ENCODE peak calls at places on chromosomes 3 and 15, in four cellular contexts. One of them, this sample, is unnamed.

GRCh38 chr3:24370352-24370751 is 124.3 kb downstream of the THRB start:
- DNase-seq in GM13976: no peak
- DNase-seq in body of pancreas: no peak
- DNase-seq in uterus: no peak
- DNase-seq in this sample: no peak

GRCh38 chr3:171813897-171814460 is 3.7 kb upstream of the PLD1 start:
- DNase-seq in GM13976: peak
- DNase-seq in body of pancreas: no peak
- DNase-seq in uterus: no peak
- DNase-seq in this sample: peak

GRCh38 chr3:144585953-144586352 is 614.3 kb downstream of the DIPK2A start:
- DNase-seq in uterus: no peak
- DNase-seq in body of pancreas: no peak
- DNase-seq in GM13976: no peak
- DNase-seq in this sample: no peak

GRCh38 chr15:74438696-74439316 is 5.0 kb upstream of the SEMA7A start:
- DNase-seq in GM13976: peak
- DNase-seq in uterus: peak
- DNase-seq in body of pancreas: peak
- DNase-seq in this sample: peak

GRCh38 chr15:101499863-101500713 is 10.6 kb upstream of the PCSK6 start:
- DNase-seq in GM13976: peak
- DNase-seq in body of pancreas: peak
- DNase-seq in uterus: no peak
- DNase-seq in this sample: peak

GRCh38 chr15:50487287-50487686 is 59.2 kb downstream of the USP50 start:
- DNase-seq in GM13976: peak
- DNase-seq in body of pancreas: no peak
- DNase-seq in uterus: no peak
- DNase-seq in this sample: no peak

GRCh38 chr3:129344540-129345220 is 66.0 kb downstream of the HMCES start:
- DNase-seq in body of pancreas: no peak
- DNase-seq in uterus: no peak
- DNase-seq in GM13976: no peak
- DNase-seq in this sample: no peak

GRCh38 chr3:184075901-184076300 is 21.0 kb upstream of the HTR3E start:
- DNase-seq in body of pancreas: no peak
- DNase-seq in GM13976: no peak
- DNase-seq in uterus: no peak
- DNase-seq in this sample: no peak

GRCh38 chr3:54309601-54310000 is 187.2 kb downstream of the CACNA2D3 start:
- DNase-seq in uterus: no peak
- DNase-seq in GM13976: no peak
- DNase-seq in body of pancreas: no peak
- DNase-seq in this sample: no peak

GRCh38 chr15:39255760-39256159 is 325.1 kb upstream of the THBS1 start:
- DNase-seq in body of pancreas: peak
- DNase-seq in uterus: no peak
- DNase-seq in GM13976: no peak
- DNase-seq in this sample: no peak

DNA sequence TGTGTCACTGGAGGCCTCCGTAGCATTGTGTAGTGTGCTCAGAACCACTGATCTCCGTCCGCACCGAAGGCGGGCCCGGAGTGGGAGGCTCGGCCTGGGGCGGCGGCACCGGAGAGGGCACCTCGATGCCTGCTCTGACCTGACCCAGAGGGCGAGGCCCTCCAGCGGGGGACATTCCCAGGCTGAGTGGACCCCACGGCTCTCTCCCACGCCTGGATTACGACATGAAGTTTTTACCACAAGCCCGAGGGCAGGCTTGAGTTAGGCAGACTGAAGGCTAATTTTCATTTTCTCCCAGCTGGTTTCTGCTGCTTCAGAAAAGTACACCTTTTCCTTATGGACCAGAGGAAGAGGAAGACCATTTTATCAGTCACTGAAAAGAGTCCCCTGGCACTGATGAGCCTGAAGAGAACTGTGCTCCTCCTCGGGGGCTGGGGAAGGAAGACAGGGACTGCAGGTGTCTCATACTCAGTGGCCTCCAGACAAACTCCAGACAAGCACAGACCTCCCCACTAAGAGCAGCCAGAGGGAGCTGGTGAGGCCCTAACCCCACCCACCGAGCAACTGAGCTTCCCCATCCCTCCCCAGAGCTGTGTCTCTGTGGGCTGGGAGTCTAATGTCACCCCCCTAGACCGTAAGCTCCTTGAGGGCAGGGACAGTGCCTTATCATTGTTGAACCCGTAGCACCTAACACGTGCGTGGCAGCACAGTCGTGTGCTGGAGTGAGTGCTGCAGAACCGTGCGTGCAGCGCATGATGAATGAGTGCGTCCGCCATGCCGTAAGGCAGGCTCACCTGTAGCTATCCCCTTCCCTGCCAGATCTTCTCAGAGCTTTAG is 74.5 kb upstream of the BLM start:
- DNase-seq in GM13976: no peak
- DNase-seq in body of pancreas: no peak
- DNase-seq in uterus: no peak
- DNase-seq in this sample: peak
- TF ChIP-seq CTCF in GM13976: no peak
- TF ChIP-seq CTCF in body of pancreas: no peak
- TF ChIP-seq CTCF in uterus: no peak
- TF ChIP-seq CTCF in this sample: no peak

DNA sequence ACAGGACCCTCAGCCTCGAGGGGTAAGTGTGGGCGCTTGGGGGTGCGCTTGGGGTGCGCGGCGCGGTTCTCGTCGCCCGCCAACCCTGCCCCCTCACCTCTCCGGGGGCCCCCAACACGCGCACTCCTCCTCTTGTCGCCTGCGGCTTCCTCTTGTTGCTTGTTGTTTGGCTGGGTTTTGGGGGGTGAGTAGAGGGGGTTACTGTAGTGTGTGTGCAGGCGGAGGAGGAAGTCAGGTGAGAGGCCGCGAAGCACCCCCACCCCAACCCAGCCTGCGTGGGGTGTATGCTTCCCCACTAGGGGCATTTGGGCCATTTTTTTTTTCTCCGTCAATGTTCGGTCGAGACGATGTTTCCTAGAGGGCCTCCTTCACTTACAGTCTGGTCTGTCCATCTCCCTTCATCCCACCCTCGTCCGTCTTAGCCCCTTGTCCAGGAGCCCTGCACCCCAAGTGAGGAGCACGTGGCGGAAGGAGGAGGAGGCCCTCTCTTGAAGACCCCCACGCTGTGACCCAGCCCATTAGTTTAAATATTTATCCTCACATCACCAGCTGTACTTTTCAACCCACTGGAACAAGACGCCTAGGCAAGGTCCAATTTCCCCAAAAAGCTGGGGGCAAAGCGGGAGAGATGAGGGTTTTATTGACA is 20.4 kb upstream of the SATB1 start:
- DNase-seq in uterus: peak
- DNase-seq in body of pancreas: peak
- DNase-seq in GM13976: peak
- DNase-seq in this sample: peak
- TF ChIP-seq CTCF in uterus: no peak
- TF ChIP-seq CTCF in body of pancreas: no peak
- TF ChIP-seq CTCF in GM13976: no peak
- TF ChIP-seq CTCF in this sample: no peak

GRCh38 chr15:44264148-44264547 is 24.4 kb upstream of the GOLM2 start:
- DNase-seq in body of pancreas: no peak
- DNase-seq in GM13976: no peak
- DNase-seq in uterus: no peak
- DNase-seq in this sample: no peak
- TF ChIP-seq CTCF in body of pancreas: no peak
- TF ChIP-seq CTCF in GM13976: no peak
- TF ChIP-seq CTCF in uterus: no peak
- TF ChIP-seq CTCF in this sample: no peak

DNA sequence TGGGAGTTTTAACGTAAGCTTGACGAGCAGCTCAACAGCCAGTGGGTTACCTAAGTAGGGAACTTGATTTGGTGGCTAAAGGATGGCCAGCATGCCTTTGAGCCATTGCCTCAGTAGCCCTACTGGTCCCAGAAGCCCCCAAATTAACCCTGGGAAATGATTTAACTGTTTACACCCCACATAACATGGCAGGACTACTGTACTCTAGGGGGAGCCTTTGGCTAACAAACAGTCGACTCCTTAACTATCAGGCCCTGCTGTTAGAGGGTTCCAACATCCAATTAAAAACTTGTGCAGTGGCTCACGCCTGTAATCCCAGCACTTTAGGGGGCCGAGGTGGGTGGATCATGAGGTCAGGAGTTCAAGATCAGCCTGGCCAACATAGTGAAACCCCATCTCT is 9.4 kb upstream of the SMCO1 start:
- DNase-seq in GM13976: no peak
- DNase-seq in body of pancreas: no peak
- DNase-seq in uterus: no peak
- DNase-seq in this sample: no peak
- TF ChIP-seq CTCF in GM13976: no peak
- TF ChIP-seq CTCF in body of pancreas: no peak
- TF ChIP-seq CTCF in uterus: no peak
- TF ChIP-seq CTCF in this sample: no peak

GRCh38 chr3:142211034-142211433 is 14.4 kb downstream of the GK5 start:
- DNase-seq in body of pancreas: no peak
- DNase-seq in uterus: no peak
- DNase-seq in GM13976: no peak
- DNase-seq in this sample: no peak

GRCh38 chr3:142213298-142213697 is 12.1 kb downstream of the GK5 start:
- DNase-seq in uterus: no peak
- DNase-seq in body of pancreas: no peak
- DNase-seq in GM13976: no peak
- DNase-seq in this sample: no peak

GRCh38 chr3:142210144-142210543 is 15.2 kb downstream of the GK5 start:
- DNase-seq in GM13976: no peak
- DNase-seq in body of pancreas: no peak
- DNase-seq in uterus: no peak
- DNase-seq in this sample: no peak

GRCh38 chr3:142209655-142210054 is 15.7 kb downstream of the GK5 start:
- DNase-seq in GM13976: no peak
- DNase-seq in body of pancreas: no peak
- DNase-seq in uterus: peak
- DNase-seq in this sample: no peak

GRCh38 chr3:142210608-142211007 is 14.8 kb downstream of the GK5 start:
- DNase-seq in uterus: no peak
- DNase-seq in body of pancreas: no peak
- DNase-seq in GM13976: no peak
- DNase-seq in this sample: no peak
- TF ChIP-seq CTCF in uterus: no peak
- TF ChIP-seq CTCF in body of pancreas: no peak
- TF ChIP-seq CTCF in GM13976: no peak
- TF ChIP-seq CTCF in this sample: no peak

GRCh38 chr3:153290278-153291015 is 128.4 kb downstream of the RAP2B start:
- DNase-seq in uterus: no peak
- DNase-seq in GM13976: no peak
- DNase-seq in body of pancreas: no peak
- DNase-seq in this sample: no peak
- TF ChIP-seq CTCF in uterus: no peak
- TF ChIP-seq CTCF in GM13976: no peak
- TF ChIP-seq CTCF in body of pancreas: no peak
- TF ChIP-seq CTCF in this sample: no peak